ENCODE peak calls at places on chromosomes 3 and 15, in ten cellular contexts. X is GM12864, M is DND-41, A is fibroblast of pulmonary artery, V is left ventricle myocardium inferior, K is hepatocyte, O is WTC11, J is H9, S is fibroblast of villous mesenchyme, H is K562. E is an unnamed sample.

GRCh38 chr3:74009961-74010859 is 385.5 kb upstream of the PDZRN3 start:
- DNase-seq in X (no peak), M (no peak), A (no peak), V (no peak), K (no peak), O (no peak), J (no peak), S (no peak), H (no peak), E (no peak)

GRCh38 chr3:126261037-126261436 is 80.7 kb upstream of the ALDH1L1 start:
- DNase-seq in X (no peak), M (peak; percentile 77), A (peak; percentile 81), V (peak; percentile 73), K (peak; percentile 55), O (no peak), J (no peak), S (peak; percentile 92), H (no peak), E (peak; percentile 80)

GRCh38 chr3:41117398-41117870 is 81.9 kb upstream of the CTNNB1 start:
- DNase-seq in X (peak; percentile 55), M (peak; percentile 94), A (peak; percentile 73), V (peak; percentile 91), K (peak; percentile 46), O (no peak), J (no peak), S (peak; percentile 98), H (peak; percentile 86), E (peak; percentile 100)

GRCh38 chr15:24971052-24971451 is 16.3 kb downstream of the SNRPN start:
- DNase-seq in X (no peak), M (no peak), A (no peak), V (no peak), K (no peak), O (no peak), J (no peak), S (no peak), H (no peak), E (no peak)

GRCh38 chr3:110881069-110881468 is 190.5 kb upstream of the NECTIN3 start:
- DNase-seq in X (no peak), M (peak; percentile 74), A (peak; percentile 68), V (peak; percentile 22), K (peak; percentile 46), O (peak; percentile 39), J (peak; percentile 50), S (no peak), H (peak; percentile 9), E (peak; percentile 68)

GRCh38 chr3:122628567-122628966 is 51.1 kb downstream of the PARP15 start:
- DNase-seq in X (no peak), M (no peak), A (no peak), V (no peak), K (no peak), O (no peak), J (no peak), S (no peak), H (no peak), E (peak; percentile 53)

GRCh38 chr15:52657338-52657737 is 21.9 kb downstream of the ATOSA start:
- DNase-seq in X (no peak), M (no peak), A (peak; percentile 76), V (no peak), K (no peak), O (no peak), J (no peak), S (no peak), H (no peak), E (peak; percentile 87)

GRCh38 chr3:55485208-55485791 is 1.8 kb downstream of the WNT5A start:
- DNase-seq in X (peak; percentile 42), M (no peak), A (peak; percentile 89), V (peak; percentile 75), K (peak; percentile 94), O (peak; percentile 90), J (peak; percentile 88), S (peak; percentile 90), H (peak; percentile 65), E (peak; percentile 91)

GRCh38 chr3:48532271-48532973 is 24.2 kb downstream of the PFKFB4 start:
- DNase-seq in X (no peak), M (no peak), A (peak; percentile 7), V (no peak), K (no peak), O (no peak), J (no peak), S (peak; percentile 14), H (no peak), E (no peak)

GRCh38 chr3:144109944-144110343 is 138.3 kb downstream of the DIPK2A start:
- DNase-seq in X (no peak), M (no peak), A (no peak), V (no peak), K (no peak), O (no peak), J (no peak), S (peak; percentile 59), H (no peak), E (no peak)

GRCh38 chr3:126465928-126466564 is 9.6 kb downstream of the ZXDC start:
- DNase-seq in X (no peak), M (no peak), A (no peak), V (no peak), K (no peak), O (peak; percentile 4), J (no peak), S (no peak), H (no peak), E (no peak)

DNA sequence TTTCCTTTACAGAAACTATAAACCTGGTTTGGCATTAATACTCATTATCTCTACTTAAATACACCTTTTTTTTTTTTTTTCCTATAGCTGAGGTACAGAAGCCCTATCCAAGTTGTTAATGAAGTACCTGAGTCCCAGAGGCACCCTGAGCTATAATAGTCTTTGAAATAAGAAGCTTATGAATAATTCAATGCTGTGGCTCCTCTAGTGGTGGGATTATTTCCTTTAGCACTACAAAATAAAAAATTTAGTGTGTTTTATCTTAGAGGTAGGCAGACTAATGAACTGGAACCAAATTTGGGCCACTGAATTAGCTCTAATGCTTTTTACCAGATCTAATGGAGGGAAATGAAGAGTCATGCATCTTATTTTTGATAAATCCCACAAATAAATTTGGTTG is 611.9 kb downstream of the EDEM1 start:
- DNase-seq in X (no peak), M (no peak), A (no peak), V (no peak), K (no peak), O (no peak), J (no peak), S (no peak), H (no peak), E (no peak)
- TF ChIP-seq CTCF in X (no peak), M (no peak), A (no peak), V (no peak), K (peak; percentile 10), O (no peak), J (no peak), S (no peak), H (no peak), E (no peak)

GRCh38 chr3:148954981-148955380 is 36.4 kb upstream of the GYG1 start:
- DNase-seq in X (no peak), M (no peak), A (no peak), V (no peak), K (no peak), O (no peak), J (no peak), S (no peak), H (no peak), E (no peak)

GRCh38 chr3:148948913-148949657 is 42.3 kb upstream of the GYG1 start:
- DNase-seq in X (no peak), M (no peak), A (no peak), V (no peak), K (no peak), O (no peak), J (no peak), S (no peak), H (no peak), E (no peak)

GRCh38 chr3:148951599-148952361 is 39.6 kb upstream of the GYG1 start:
- DNase-seq in X (no peak), M (no peak), A (no peak), V (no peak), K (no peak), O (no peak), J (no peak), S (peak; percentile 64), H (no peak), E (no peak)

GRCh38 chr3:148953094-148953493 is 38.2 kb upstream of the GYG1 start:
- DNase-seq in X (no peak), M (no peak), A (no peak), V (no peak), K (no peak), O (no peak), J (no peak), S (no peak), H (no peak), E (no peak)

GRCh38 chr3:148950806-148951205 is 40.5 kb upstream of the GYG1 start:
- DNase-seq in X (no peak), M (no peak), A (no peak), V (no peak), K (no peak), O (no peak), J (no peak), S (peak; percentile 16), H (no peak), E (peak; percentile 46)
- TF ChIP-seq CTCF in X (peak; percentile 42), M (peak; percentile 42), A (peak; percentile 32), V (peak; percentile 15), K (peak; percentile 24), O (no peak), J (peak; percentile 58), S (peak; percentile 31), H (no peak), E (peak; percentile 52)

GRCh38 chr15:51121118-51121517 is 26.4 kb upstream of the TNFAIP8L3 start:
- DNase-seq in X (no peak), M (no peak), A (peak; percentile 98), V (no peak), K (peak; percentile 36), O (no peak), J (no peak), S (peak; percentile 78), H (peak; percentile 59), E (peak; percentile 95)
- TF ChIP-seq CTCF in X (no peak), M (no peak), A (no peak), V (no peak), K (no peak), O (no peak), J (no peak), S (no peak), H (no peak), E (no peak)

GRCh38 chr3:51974963-51975856 is at the start of gene ABHD14A:
- DNase-seq in X (no peak), M (peak; percentile 77), A (peak; percentile 64), V (peak; percentile 74), K (peak; percentile 89), O (peak; percentile 69), J (peak; percentile 68), S (peak; percentile 61), H (peak; percentile 78), E (peak; percentile 68)

GRCh38 chr3:51971350-51971749 is 2.5 kb downstream of the ABHD14B start:
- DNase-seq in X (no peak), M (no peak), A (no peak), V (no peak), K (no peak), O (no peak), J (no peak), S (no peak), H (no peak), E (no peak)

GRCh38 chr3:51975857-51976549 is 1.1 kb downstream of the ABHD14A start:
- DNase-seq in X (no peak), M (no peak), A (peak; percentile 59), V (peak; percentile 70), K (peak; percentile 87), O (peak; percentile 75), J (peak; percentile 65), S (peak; percentile 80), H (peak; percentile 65), E (peak; percentile 72)

GRCh38 chr3:51977449-51978142 is 2.7 kb downstream of the ABHD14A start:
- DNase-seq in X (no peak), M (no peak), A (no peak), V (no peak), K (no peak), O (no peak), J (no peak), S (no peak), H (no peak), E (no peak)

GRCh38 chr3:51974277-51974962 is 444 bp upstream of the ABHD14A start:
- DNase-seq in X (no peak), M (peak; percentile 43), A (no peak), V (no peak), K (peak; percentile 49), O (no peak), J (no peak), S (no peak), H (peak; percentile 45), E (no peak)
- TF ChIP-seq CTCF in X (no peak), M (no peak), A (no peak), V (peak; percentile 36), K (no peak), O (peak; percentile 16), J (no peak), S (no peak), H (no peak), E (no peak)

E was measured in choroid plexus epithelial cell.